ENCODE peak calls at places on chromosomes 16 and 17, in four cellular contexts. H is GM12878, Y is K562, S is HepG2. A is an unnamed sample.

GRCh38 chr16:86585821-86586611 is 7.7 kb downstream of the FOXL1 start:
- DNase-seq in S (no peak), Y (no peak), H (no peak), A (no peak)

GRCh38 chr16:82091225-82091624 is 56.2 kb downstream of the HSD17B2 start:
- DNase-seq in S (no peak), Y (no peak), H (no peak), A (no peak)

GRCh38 chr17:55324296-55324978 is 59.7 kb downstream of the HLF start:
- DNase-seq in Y (no peak), H (no peak), S (no peak), A (peak)

GRCh38 chr17:59441459-59442096 is 110.1 kb downstream of the YPEL2 start:
- DNase-seq in H (no peak), Y (no peak), S (no peak), A (no peak)

GRCh38 chr17:29591737-29592624 is 951 bp upstream of the ANKRD13B start:
- DNase-seq in S (peak), H (no peak), Y (peak), A (peak)

GRCh38 chr17:31869797-31870568 is 10.9 kb upstream of the COPRS start:
- DNase-seq in H (no peak), Y (no peak), S (no peak), A (no peak)

GRCh38 chr16:81846105-81846504 is 67.0 kb downstream of the PLCG2 start:
- DNase-seq in Y (no peak), H (no peak), S (no peak), A (no peak)

GRCh38 chr16:86060381-86061317 is 161.7 kb downstream of the IRF8 start:
- DNase-seq in H (no peak), S (no peak), Y (no peak), A (no peak)

GRCh38 chr17:81429353-81429774 is 34.1 kb downstream of the BAHCC1 start:
- DNase-seq in Y (no peak), S (no peak), H (no peak), A (no peak)

GRCh38 chr17:34542700-34543336 is 36.6 kb upstream of the TMEM132E start:
- DNase-seq in H (no peak), S (no peak), Y (peak), A (peak)

GRCh38 chr16:29842732-29843346 is 20.2 kb downstream of the CDIPT start:
- DNase-seq in H (no peak), S (no peak), Y (no peak), A (no peak)

GRCh38 chr16:52553322-52553721 is 6.4 kb upstream of the TOX3 start:
- DNase-seq in Y (no peak), S (no peak), H (no peak), A (peak)

GRCh38 chr16:50826797-50827316 is 85.0 kb downstream of the CYLD start:
- DNase-seq in S (no peak), H (no peak), Y (no peak), A (no peak)

GRCh38 chr16:58685084-58685449 is 497 bp upstream of the SLC38A7 start:
- DNase-seq in H (no peak), Y (no peak), S (peak), A (no peak)

GRCh38 chr16:57815987-57816745 is 13.9 kb upstream of the KIFC3 start:
- DNase-seq in H (no peak), S (no peak), Y (peak), A (peak)

GRCh38 chr16:19898924-19899604 is 14.4 kb upstream of the GPRC5B start:
- DNase-seq in Y (peak), S (peak), H (no peak), A (peak)

GRCh38 chr17:75691371-75692290 is 24.5 kb downstream of the SAP30BP start:
- DNase-seq in S (no peak), H (no peak), Y (no peak), A (no peak)

GRCh38 chr16:28882476-28883180 is 4.3 kb downstream of the ATP2A1 start:
- DNase-seq in H (no peak), Y (no peak), S (no peak), A (peak)

GRCh38 chr16:81445143-81445922 is 725 bp downstream of the CMIP start:
- DNase-seq in Y (peak), H (no peak), S (no peak), A (peak)

GRCh38 chr16:86089341-86089900 is 190.5 kb downstream of the IRF8 start:
- DNase-seq in H (no peak), S (no peak), Y (no peak), A (no peak)

GRCh38 chr16:12461971-12462370 is 341.7 kb downstream of the CPPED1 start:
- DNase-seq in Y (no peak), H (no peak), S (no peak), A (no peak)

GRCh38 chr17:21419299-21420239 is 43.4 kb downstream of the KCNJ12 start:
- DNase-seq in H (no peak), S (no peak), Y (no peak), A (no peak)

GRCh38 chr16:72937360-72937759 is 110.6 kb downstream of the ZFHX3 start:
- DNase-seq in H (no peak), S (peak), Y (no peak), A (no peak)

GRCh38 chr17:61904094-61904710 is 23.6 kb downstream of the INTS2 start:
- DNase-seq in H (peak), Y (no peak), S (no peak), A (no peak)

GRCh38 chr16:90046971-90047713 is 27.9 kb upstream of the DBNDD1 start:
- DNase-seq in Y (no peak), H (no peak), S (peak), A (peak)

GRCh38 chr17:82683534-82683933 is 15.0 kb downstream of the RAB40B start:
- DNase-seq in S (no peak), H (no peak), Y (no peak), A (no peak)
- H3K4me2 ChIP-seq in S (no peak), H (no peak), Y (no peak), A (no peak)

DNA sequence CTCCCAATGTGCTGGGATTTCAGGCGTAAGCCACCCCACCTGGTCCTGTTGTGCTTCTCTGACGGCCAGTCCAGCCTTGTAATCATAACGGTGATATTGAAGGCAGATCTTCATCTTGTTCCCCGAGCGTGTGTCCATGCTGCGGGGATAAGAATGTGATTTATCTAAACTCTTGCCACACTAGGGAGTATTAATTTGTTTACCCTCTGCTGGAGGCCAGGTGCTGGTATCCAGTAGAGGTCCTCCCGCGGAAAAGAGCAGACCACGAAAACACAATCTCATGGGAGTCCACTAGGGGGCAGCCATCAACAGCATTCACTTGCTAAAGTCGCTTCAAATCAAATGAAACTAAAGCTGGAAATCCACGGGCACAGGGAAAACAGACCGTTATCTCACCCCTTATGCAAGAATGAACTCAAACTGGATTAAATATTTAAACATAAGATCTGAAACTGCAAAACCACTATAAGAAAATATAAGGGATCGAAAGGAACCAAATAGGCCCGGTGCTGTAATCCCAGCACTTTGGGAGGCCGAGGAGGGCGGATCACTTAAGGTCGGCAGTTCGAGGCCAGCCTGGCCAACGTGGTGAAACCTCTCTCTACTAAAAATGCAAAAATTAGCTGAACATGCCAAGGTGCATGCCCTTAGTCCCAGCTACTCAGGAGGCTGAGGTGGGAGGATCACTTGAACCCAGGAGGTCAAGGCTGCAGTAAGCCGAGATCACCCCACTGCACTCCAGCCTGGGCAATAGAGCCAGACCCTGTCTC is 22.3 kb upstream of the RBBP6 start:
- DNase-seq in S (peak), Y (peak), H (peak), A (peak)
- TF ChIP-seq EZH2 in S (no peak), Y (no peak), H (no peak), A (no peak)

DNA sequence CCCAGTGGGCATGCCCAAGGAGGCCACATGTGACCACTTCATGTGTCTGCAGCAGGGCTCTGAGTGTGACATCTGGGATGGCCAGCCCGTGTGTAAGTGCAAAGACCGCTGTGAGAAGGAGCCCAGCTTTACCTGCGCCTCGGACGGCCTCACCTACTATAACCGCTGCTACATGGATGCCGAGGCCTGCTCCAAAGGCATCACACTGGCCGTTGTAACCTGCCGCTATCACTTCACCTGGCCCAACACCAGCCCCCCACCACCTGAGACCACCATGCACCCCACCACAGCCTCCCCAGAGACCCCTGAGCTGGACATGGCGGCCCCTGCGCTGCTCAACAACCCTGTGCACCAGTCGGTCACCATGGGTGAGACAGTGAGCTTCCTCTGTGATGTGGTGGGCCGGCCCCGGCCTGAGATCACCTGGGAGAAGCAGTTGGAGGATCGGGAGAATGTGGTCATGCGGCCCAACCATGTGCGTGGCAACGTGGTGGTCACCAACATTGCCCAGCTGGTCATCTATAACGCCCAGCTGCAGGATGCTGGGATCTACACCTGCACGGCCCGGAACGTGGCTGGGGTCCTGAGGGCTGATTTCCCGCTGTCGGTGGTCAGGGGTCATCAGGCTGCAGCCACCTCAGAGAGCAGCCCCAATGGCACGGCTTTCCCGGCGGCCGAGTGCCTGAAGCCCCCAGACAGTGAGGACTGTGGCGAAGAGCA is 4.4 kb downstream of the WFIKKN2 start:
- DNase-seq in H (no peak), Y (no peak), S (no peak), A (no peak)
- TF ChIP-seq JUNB in H (no peak), Y (no peak), S (no peak), A (no peak)

GRCh38 chr17:76868669-76869208 is 535 bp downstream of the MGAT5B start:
- DNase-seq in H (no peak), S (no peak), Y (no peak), A (peak)
- H3K4me2 ChIP-seq in H (no peak), S (peak), Y (no peak), A (peak)

GRCh38 chr16:293043-293775 is 10.2 kb downstream of the PDIA2 start:
- DNase-seq in S (no peak), H (no peak), Y (no peak), A (no peak)
- TF ChIP-seq EZH2 in S (no peak), H (no peak), Y (no peak), A (no peak)

GRCh38 chr17:44995602-44996001 is 27.5 kb upstream of the C1QL1 start:
- DNase-seq in H (no peak), S (no peak), Y (no peak), A (no peak)
- TF ChIP-seq JUNB in H (no peak), S (no peak), Y (no peak), A (no peak)

A was measured in GM23338.